ENCODE peak calls at places on chromosomes 13 and 19, in eight cellular contexts. F is T-helper 9 cell; B is midbrain; N is HT1080; K is mesendoderm; G is fibroblast of the aortic adventitia; C is AG10803; T is CD8-positive, alpha-beta T cell. V is an unnamed sample.

GRCh38 chr13:77751513-77752456 is 54.3 kb downstream of the SLAIN1 start:
- DNase-seq in F (peak; percentile 13), B (peak; percentile 76), N (peak; percentile 55), K (peak; percentile 71), G (peak; percentile 63), C (peak; percentile 43), T (peak; percentile 39), V (peak; percentile 24)

GRCh38 chr13:103157434-103158145 is 91.4 kb upstream of the SLC10A2 start:
- DNase-seq in F (no peak), B (no peak), N (no peak), K (no peak), G (no peak), C (no peak), T (no peak), V (no peak)

GRCh38 chr13:35840991-35841604 is 290.1 kb downstream of the DCLK1 start:
- DNase-seq in F (no peak), B (peak; percentile 91), N (no peak), K (peak; percentile 29), G (no peak), C (peak; percentile 73), T (no peak), V (no peak)

GRCh38 chr19:6086081-6086858 is 24.0 kb downstream of the RFX2 start:
- DNase-seq in F (no peak), B (no peak), N (peak; percentile 22), K (no peak), G (peak; percentile 89), C (peak; percentile 85), T (no peak), V (peak; percentile 61)

GRCh38 chr13:24267283-24267682 is 42.1 kb upstream of the C1QTNF9 start:
- DNase-seq in F (no peak), B (no peak), N (no peak), K (no peak), G (peak; percentile 65), C (peak; percentile 52), T (peak; percentile 35), V (no peak)

GRCh38 chr13:32878172-32878571 is 138.1 kb upstream of the KL start:
- DNase-seq in F (no peak), B (no peak), N (peak; percentile 86), K (peak; percentile 70), G (peak; percentile 12), C (peak; percentile 12), T (no peak), V (peak; percentile 39)

GRCh38 chr19:40365010-40365409 is 16.5 kb downstream of the PLD3 start:
- DNase-seq in F (no peak), B (no peak), N (no peak), K (no peak), G (no peak), C (no peak), T (no peak), V (no peak)

GRCh38 chr13:88068975-88069374 is 397.8 kb downstream of the SLITRK5 start:
- DNase-seq in F (no peak), B (no peak), N (no peak), K (peak; percentile 76), G (no peak), C (no peak), T (no peak), V (no peak)

GRCh38 chr19:14494910-14495677 is 833 bp downstream of the GIPC1 start:
- DNase-seq in F (no peak), B (no peak), N (no peak), K (no peak), G (no peak), C (no peak), T (no peak), V (no peak)

GRCh38 chr19:53007200-53008054 is 6.3 kb upstream of the ERVV-1 start:
- DNase-seq in F (no peak), B (no peak), N (no peak), K (no peak), G (no peak), C (no peak), T (no peak), V (no peak)

GRCh38 chr13:73718248-73718647 is 416.0 kb downstream of the KLF12 start:
- DNase-seq in F (no peak), B (no peak), N (no peak), K (no peak), G (no peak), C (no peak), T (no peak), V (no peak)

GRCh38 chr13:29934531-29935308 is 84.3 kb upstream of the UBL3 start:
- DNase-seq in F (no peak), B (no peak), N (no peak), K (no peak), G (no peak), C (no peak), T (no peak), V (no peak)

GRCh38 chr13:112967666-112968379 is 1.2 kb upstream of the MCF2L start:
- DNase-seq in F (no peak), B (no peak), N (no peak), K (no peak), G (no peak), C (peak; percentile 50), T (no peak), V (no peak)

GRCh38 chr13:112977525-112977924 is 8.5 kb downstream of the MCF2L start:
- DNase-seq in F (no peak), B (no peak), N (no peak), K (no peak), G (no peak), C (no peak), T (no peak), V (no peak)

GRCh38 chr13:112668924-112669323 is 20.9 kb upstream of the ATP11A start:
- DNase-seq in F (no peak), B (no peak), N (no peak), K (no peak), G (no peak), C (no peak), T (no peak), V (no peak)

GRCh38 chr13:102643656-102644055 is 46.9 kb downstream of the TPP2 start:
- DNase-seq in F (no peak), B (no peak), N (no peak), K (no peak), G (no peak), C (no peak), T (no peak), V (no peak)

GRCh38 chr19:4352701-4353121 is 9.3 kb downstream of the MPND start:
- DNase-seq in F (peak; percentile 49), B (no peak), N (no peak), K (peak; percentile 69), G (peak; percentile 79), C (peak; percentile 64), T (peak; percentile 62), V (peak; percentile 56)

GRCh38 chr13:77548095-77548494 is 12.6 kb downstream of the SCEL start:
- DNase-seq in F (no peak), B (no peak), N (no peak), K (no peak), G (no peak), C (no peak), T (no peak), V (no peak)

V was measured in HFFc6.